ENCODE peak calls at places on chromosomes 2 and 18, in four cellular contexts. M is K562, U is GM12891, D is GM12878. X is an unnamed sample.

GRCh38 chr2:32937602-32938450 is 8.9 kb upstream of the LTBP1 start:
- DNase-seq in D (no peak), M (no peak), U (no peak), X (no peak)

GRCh38 chr2:224257176-224257575 is 144.7 kb downstream of the FAM124B start:
- DNase-seq in U (no peak), M (no peak), D (no peak), X (no peak)

GRCh38 chr2:65576278-65576677 is 143.9 kb upstream of the SPRED2 start:
- DNase-seq in U (no peak), M (no peak), D (no peak), X (no peak)

GRCh38 chr2:40666438-40666837 is 214.5 kb upstream of the SLC8A1 start:
- DNase-seq in M (no peak), U (no peak), D (no peak), X (no peak)

GRCh38 chr2:227456141-227456540 is 15.8 kb upstream of the AGFG1 start:
- DNase-seq in D (no peak), U (no peak), M (no peak), X (no peak)

GRCh38 chr2:173806761-173807160 is 158.4 kb downstream of the SP3 start:
- DNase-seq in U (no peak), D (no peak), M (no peak), X (no peak)

GRCh38 chr18:62729487-62730386 is 14.4 kb downstream of the PHLPP1 start:
- DNase-seq in U (no peak), M (no peak), D (no peak), X (no peak)

GRCh38 chr2:117794668-117795067 is 19.8 kb upstream of the DDX18 start:
- DNase-seq in U (no peak), M (no peak), D (no peak), X (no peak)

GRCh38 chr18:45775241-45775676 is 50.2 kb upstream of the SIGLEC15 start:
- DNase-seq in U (peak), D (no peak), M (peak), X (peak)

GRCh38 chr18:52636536-52636935 is 296.5 kb downstream of the DCC start:
- DNase-seq in M (no peak), U (no peak), D (no peak), X (no peak)

GRCh38 chr18:48924621-48925601 is 25.9 kb downstream of the SMAD7 start:
- DNase-seq in D (no peak), U (no peak), M (peak), X (no peak)

GRCh38 chr2:134927195-134927594 is 8.6 kb downstream of the CCNT2 start:
- DNase-seq in U (no peak), D (no peak), M (no peak), X (no peak)

GRCh38 chr18:60277855-60278480 is 94.6 kb downstream of the MC4R start:
- DNase-seq in U (no peak), D (no peak), M (no peak), X (no peak)

GRCh38 chr18:35682282-35682867 is 100.8 kb downstream of the GALNT1 start:
- DNase-seq in U (no peak), M (no peak), D (no peak), X (no peak)

GRCh38 chr2:121858406-121858805 is 103.0 kb downstream of the TSN start:
- DNase-seq in U (no peak), D (no peak), M (no peak), X (no peak)
- TF ChIP-seq SPI1 in U (no peak), D (no peak), M (no peak), X (no peak)

GRCh38 chr2:216574586-216574985 is 58.6 kb upstream of the IGFBP2 start:
- DNase-seq in D (no peak), U (no peak), M (no peak), X (no peak)

GRCh38 chr2:216575465-216575864 is 57.8 kb upstream of the IGFBP2 start:
- DNase-seq in M (no peak), D (no peak), U (no peak), X (no peak)

GRCh38 chr2:216572582-216573578 is 60.3 kb upstream of the IGFBP2 start:
- DNase-seq in U (no peak), M (no peak), D (no peak), X (no peak)

GRCh38 chr2:216571909-216572513 is 61.2 kb upstream of the IGFBP2 start:
- DNase-seq in M (no peak), U (no peak), D (no peak), X (no peak)

DNA sequence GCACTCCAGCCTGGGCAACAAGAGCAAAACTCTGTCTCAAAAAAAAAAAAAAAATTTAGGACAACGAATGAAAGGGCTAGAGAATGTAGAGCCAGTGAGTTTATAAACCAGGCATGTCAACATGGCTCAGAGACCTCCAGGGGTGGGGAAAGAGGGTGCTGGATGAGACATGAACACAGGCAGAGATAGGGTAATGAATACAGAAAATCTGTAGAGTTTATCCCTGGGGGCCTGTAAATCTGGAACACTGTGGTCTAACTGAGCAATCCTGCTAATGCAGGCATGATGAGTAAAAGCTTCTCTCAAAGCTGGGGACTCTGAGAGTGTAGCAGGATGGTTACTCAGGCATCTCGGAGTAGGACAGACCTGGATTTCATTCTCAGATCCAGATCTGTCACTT is 59.2 kb upstream of the IGFBP2 start:
- DNase-seq in U (no peak), M (no peak), D (no peak), X (no peak)
- TF ChIP-seq SPI1 in U (no peak), M (no peak), D (no peak), X (no peak)

DNA sequence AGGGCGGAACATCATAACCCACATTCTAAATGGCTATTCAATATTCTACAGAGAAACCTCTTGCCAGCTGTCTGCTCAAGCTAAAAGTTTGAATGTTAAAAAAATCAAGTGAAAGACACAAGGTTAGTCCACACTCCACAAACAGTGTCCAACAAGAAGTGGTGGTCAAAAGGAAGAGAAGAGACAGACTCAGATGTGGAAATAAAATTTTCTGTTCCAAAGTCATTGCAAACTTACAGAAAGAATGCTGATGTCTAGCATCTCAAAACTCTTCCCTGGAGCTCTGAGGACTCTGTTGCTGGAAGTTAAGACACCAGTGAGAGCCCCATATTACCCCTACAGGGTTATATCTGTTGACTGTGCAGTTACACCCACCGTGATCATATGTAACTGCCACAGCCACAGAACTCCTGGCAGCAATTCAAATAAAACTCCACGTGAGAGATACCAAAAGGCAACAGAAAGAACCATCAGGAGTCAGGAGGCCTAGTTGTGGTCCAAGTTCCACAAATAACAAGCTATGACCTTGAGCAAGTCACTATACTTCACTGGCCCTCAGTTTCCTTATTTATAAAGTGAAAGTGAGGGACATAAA is 60.9 kb downstream of the AAK1 start:
- DNase-seq in M (no peak), U (no peak), D (no peak), X (peak)
- TF ChIP-seq SPI1 in M (no peak), U (no peak), D (no peak), X (no peak)

GRCh38 chr2:88582030-88582429 is 45.2 kb downstream of the EIF2AK3 start:
- DNase-seq in M (no peak), D (no peak), U (no peak), X (no peak)
- TF ChIP-seq SPI1 in M (no peak), D (no peak), U (no peak), X (no peak)

DNA sequence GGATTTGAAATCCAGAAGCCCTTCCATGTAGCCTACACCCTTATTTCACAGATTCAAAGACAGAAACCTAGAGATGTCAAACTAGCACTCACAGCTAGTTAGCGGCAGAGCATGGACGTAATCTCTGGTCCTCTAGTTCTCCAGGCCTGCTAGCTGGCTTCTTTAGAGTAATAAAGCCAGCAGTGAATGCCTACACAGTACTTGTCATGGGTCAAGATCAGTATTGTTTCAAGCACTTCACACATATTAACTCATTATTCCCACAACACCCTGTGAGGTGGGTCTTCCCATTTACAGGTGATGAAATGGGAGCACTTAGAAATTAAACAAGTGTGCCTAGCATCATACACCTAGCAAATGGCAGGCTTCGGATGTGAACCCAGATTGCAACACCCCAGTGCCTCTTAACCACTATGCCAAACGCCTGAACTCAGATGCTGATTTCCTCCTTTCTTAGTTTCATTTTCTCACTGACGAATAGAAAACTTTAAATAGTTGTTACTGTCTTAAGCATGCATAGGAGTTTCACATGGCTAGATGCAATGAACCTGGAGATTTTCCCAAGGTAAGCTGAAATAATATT is 14.5 kb upstream of the ZBTB14 start:
- DNase-seq in U (peak), M (no peak), D (peak), X (no peak)
- TF ChIP-seq SPI1 in U (no peak), M (no peak), D (no peak), X (peak)

DNA sequence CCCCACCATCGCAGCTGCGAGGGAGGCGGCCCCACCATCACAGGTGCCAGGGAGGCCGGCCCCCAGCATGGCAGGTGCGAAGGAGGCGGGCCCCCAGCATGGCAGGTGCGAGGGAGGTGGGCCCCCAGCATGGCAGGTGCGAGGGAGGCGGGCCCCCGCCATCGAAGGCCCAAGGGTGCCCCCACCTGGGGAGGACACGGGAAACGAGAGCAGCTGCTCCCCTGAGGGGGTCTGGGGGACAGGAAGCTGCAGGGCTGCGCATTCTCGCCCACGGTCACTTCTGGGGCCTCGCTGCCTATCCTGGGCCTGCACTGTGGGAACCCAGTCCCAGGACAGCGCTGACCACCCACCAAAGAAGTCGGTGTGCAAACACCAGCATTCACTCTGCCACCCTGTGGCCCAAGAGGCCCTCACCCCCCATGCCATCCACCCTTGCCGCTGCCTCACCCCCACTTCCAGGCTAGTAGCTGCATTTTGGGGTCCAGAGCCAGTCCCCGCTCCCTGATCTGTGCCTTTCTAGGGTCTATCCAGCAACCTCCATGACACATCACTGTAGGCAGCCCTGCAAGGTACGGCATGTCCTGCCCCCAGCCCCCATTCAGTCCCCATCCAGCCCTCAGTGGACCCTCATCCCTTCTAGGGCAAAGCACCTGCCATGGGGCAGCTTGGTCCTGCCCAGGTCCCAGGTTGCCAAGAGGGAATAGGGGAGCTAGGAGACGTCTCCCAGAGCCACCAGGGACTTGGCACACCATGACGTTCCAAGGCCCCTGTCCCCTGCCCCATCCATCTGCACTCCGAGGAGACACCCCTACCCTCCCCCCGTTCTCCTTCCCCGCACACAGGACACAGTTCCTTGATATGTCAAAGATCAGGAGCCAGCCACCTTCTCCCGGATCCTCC is 24.0 kb upstream of the GPC1 start:
- DNase-seq in D (no peak), M (no peak), U (no peak), X (no peak)
- TF ChIP-seq SPI1 in D (no peak), M (no peak), U (no peak), X (no peak)

DNA sequence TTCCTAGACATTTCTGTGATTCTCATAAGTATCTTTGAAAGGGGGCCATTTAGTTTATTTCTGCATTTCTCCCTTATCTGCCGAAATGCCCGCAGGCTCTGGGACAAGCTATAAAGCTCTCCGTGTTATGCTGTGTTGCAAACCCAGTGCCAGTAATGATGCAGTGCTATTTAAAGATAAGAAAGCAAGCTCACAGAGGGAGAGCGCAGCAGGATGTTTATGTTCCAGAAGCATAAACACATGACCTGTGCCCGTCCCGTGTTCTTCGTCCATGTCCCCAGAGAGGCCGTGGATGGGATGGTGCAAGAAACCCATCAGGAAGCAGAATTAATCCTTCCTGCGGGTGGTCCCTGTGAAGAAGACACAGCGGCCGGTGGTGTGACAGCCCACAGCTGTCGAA is 99.4 kb downstream of the NEDD4L start:
- DNase-seq in U (no peak), M (no peak), D (no peak), X (no peak)
- TF ChIP-seq SPI1 in U (no peak), M (no peak), D (no peak), X (no peak)

GRCh38 chr2:171086352-171087290 is 74.1 kb downstream of the TLK1 start:
- DNase-seq in U (no peak), D (peak), M (peak), X (peak)
- TF ChIP-seq SPI1 in U (no peak), D (no peak), M (no peak), X (no peak)